ENCODE peak calls at places on chromosome 5, in five cellular contexts. T, R, O, S and X are unnamed samples. For H3K4me1 and H3K36me3, the result is how much of the 10 kb centered on the place peaks cover.

GRCh38 chr5:134526483-134527155 is 1.1 kb downstream of the JADE2 start:
- DNase-seq in T (peak), S (no peak), R (peak), O (peak), X (peak)

GRCh38 chr5:135831439-135832262 is 2.8 kb upstream of the SLC25A48 start:
- DNase-seq in T (no peak), R (no peak), O (no peak), S (no peak), X (no peak)

GRCh38 chr5:125290935-125291334 is 544.5 kb upstream of the ZNF608 start:
- DNase-seq in O (no peak), S (no peak), T (no peak), R (no peak), X (no peak)

GRCh38 chr5:140221697-140222223 is 46.8 kb downstream of the CYSTM1 start:
- DNase-seq in R (no peak), S (no peak), T (no peak), O (no peak), X (no peak)

GRCh38 chr5:96963267-96963666 is 27.4 kb downstream of the LNPEP start:
- DNase-seq in T (peak), R (peak), O (peak), S (peak), X (no peak)

GRCh38 chr5:103693485-103693884 is 130.9 kb upstream of the NUDT12 start:
- DNase-seq in O (no peak), R (no peak), T (no peak), S (no peak), X (no peak)

GRCh38 chr5:124583469-124584350 is 162.7 kb downstream of the ZNF608 start:
- DNase-seq in R (no peak), S (peak), T (no peak), O (peak), X (no peak)

GRCh38 chr5:146340260-146341081 is 1.8 kb downstream of the POU4F3 start:
- DNase-seq in R (peak), T (peak), O (peak), S (peak), X (no peak)

GRCh38 chr5:39992617-39993203 is 567.9 kb upstream of the DAB2 start:
- DNase-seq in T (no peak), R (no peak), S (no peak), O (no peak), X (no peak)

GRCh38 chr5:33685873-33686550 is 205.8 kb downstream of the ADAMTS12 start:
- DNase-seq in T (no peak), R (no peak), O (no peak), S (no peak), X (no peak)

GRCh38 chr5:61412344-61412743 is 80.3 kb downstream of the ZSWIM6 start:
- DNase-seq in T (no peak), O (no peak), S (no peak), R (no peak), X (no peak)
- H3K4me1 ChIP-seq in T (under half), O (under half), S (half or more), R (under half), X (under half)

GRCh38 chr5:179699640-179700298 is 1.0 kb downstream of the CANX start:
- DNase-seq in R (peak), S (peak), T (no peak), O (peak), X (no peak)

GRCh38 chr5:179697993-179698934 is 503 bp upstream of the CANX start:
- DNase-seq in T (peak), O (peak), S (peak), R (peak), X (peak)

GRCh38 chr5:179697108-179697507 is 1.7 kb upstream of the CANX start:
- DNase-seq in O (no peak), T (no peak), S (no peak), R (no peak), X (no peak)

GRCh38 chr5:179700401-179700918 is 1.7 kb downstream of the CANX start:
- DNase-seq in T (no peak), R (no peak), S (peak), O (peak), X (no peak)

GRCh38 chr5:179698935-179699639 is at the start of gene CANX:
- DNase-seq in S (no peak), O (no peak), T (no peak), R (no peak), X (no peak)
- H3K4me3 ChIP-seq in S (peak), O (peak), T (peak), R (peak), X (peak)

DNA sequence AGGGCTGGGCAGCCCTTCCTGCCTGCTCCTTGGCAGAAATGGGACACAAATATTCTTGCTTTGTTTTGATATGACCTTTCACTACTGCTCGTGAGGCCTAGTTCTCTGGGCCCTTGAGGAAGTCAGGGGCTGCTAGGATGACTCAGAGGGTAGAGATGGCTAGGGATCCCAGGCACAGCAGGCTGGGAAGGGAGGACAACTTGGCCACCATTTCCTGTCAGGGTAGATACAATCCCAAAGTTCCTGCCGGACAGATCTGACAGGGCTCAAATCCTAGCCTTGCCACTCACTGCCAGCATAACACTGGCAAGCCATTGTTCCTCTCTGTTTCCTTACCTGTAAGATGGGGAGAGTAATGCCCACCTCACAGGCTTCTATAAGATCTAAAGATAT is 31.7 kb upstream of the MEIKIN start:
- DNase-seq in T (no peak), S (no peak), O (no peak), R (no peak), X (no peak)
- H3K36me3 ChIP-seq in T (under half), S (under half), O (under half), R (under half), X (under half)

GRCh38 chr5:119478781-119479180 is 26.5 kb downstream of the HSD17B4 start:
- DNase-seq in S (no peak), O (no peak), T (no peak), R (no peak), X (no peak)
- H3K4me1 ChIP-seq in S (under half), O (under half), T (under half), R (under half), X (under half)

GRCh38 chr5:159788835-159789331 is 127.4 kb upstream of the ADRA1B start:
- DNase-seq in R (no peak), S (no peak), O (no peak), T (peak), X (no peak)
- H3K4me3 ChIP-seq in R (no peak), S (no peak), O (no peak), T (no peak), X (no peak)

GRCh38 chr5:37212096-37212495 is 37.1 kb downstream of the CPLANE1 start:
- DNase-seq in T (no peak), R (no peak), O (no peak), S (no peak), X (no peak)
- H3K36me3 ChIP-seq in T (half or more), R (half or more), O (under half), S (under half), X (under half)